ENCODE peak calls at places on chromosome 18, in eight cellular contexts. One of them, this sample, is unnamed. For H3K4me1, the result is how much of the 10 kb centered on the place peaks cover.

GRCh38 chr18:75089748-75090327 is 119.1 kb downstream of the PTGR3 start:
- DNase-seq in adrenal gland: no peak
- DNase-seq in effector memory CD4-positive, alpha-beta T cell: no peak
- DNase-seq in psoas muscle: no peak
- DNase-seq in right cardiac atrium: no peak
- DNase-seq in A549: no peak
- DNase-seq in RWPE2: no peak
- DNase-seq in hepatocyte: no peak
- DNase-seq in this sample: no peak

GRCh38 chr18:26133652-26134051 is at the start of gene PSMA8:
- DNase-seq in RWPE2: no peak
- DNase-seq in psoas muscle: peak
- DNase-seq in A549: no peak
- DNase-seq in hepatocyte: peak
- DNase-seq in effector memory CD4-positive, alpha-beta T cell: peak
- DNase-seq in right cardiac atrium: peak
- DNase-seq in adrenal gland: peak
- DNase-seq in this sample: no peak

GRCh38 chr18:25561923-25562322 is 210.0 kb upstream of the ZNF521 start:
- DNase-seq in effector memory CD4-positive, alpha-beta T cell: no peak
- DNase-seq in right cardiac atrium: no peak
- DNase-seq in RWPE2: no peak
- DNase-seq in psoas muscle: no peak
- DNase-seq in adrenal gland: no peak
- DNase-seq in A549: peak
- DNase-seq in hepatocyte: peak
- DNase-seq in this sample: no peak

GRCh38 chr18:63322908-63323634 is 3.5 kb upstream of the BCL2 start:
- DNase-seq in hepatocyte: peak
- DNase-seq in A549: peak
- DNase-seq in RWPE2: no peak
- DNase-seq in effector memory CD4-positive, alpha-beta T cell: peak
- DNase-seq in psoas muscle: no peak
- DNase-seq in adrenal gland: peak
- DNase-seq in right cardiac atrium: peak
- DNase-seq in this sample: no peak

GRCh38 chr18:10286580-10287150 is 167.8 kb upstream of the APCDD1 start:
- DNase-seq in psoas muscle: no peak
- DNase-seq in RWPE2: no peak
- DNase-seq in right cardiac atrium: no peak
- DNase-seq in adrenal gland: no peak
- DNase-seq in A549: no peak
- DNase-seq in hepatocyte: no peak
- DNase-seq in effector memory CD4-positive, alpha-beta T cell: no peak
- DNase-seq in this sample: no peak

GRCh38 chr18:44466997-44467396 is 213.7 kb upstream of the SETBP1 start:
- DNase-seq in hepatocyte: no peak
- DNase-seq in right cardiac atrium: no peak
- DNase-seq in RWPE2: no peak
- DNase-seq in effector memory CD4-positive, alpha-beta T cell: no peak
- DNase-seq in psoas muscle: no peak
- DNase-seq in adrenal gland: no peak
- DNase-seq in A549: no peak
- DNase-seq in this sample: no peak

GRCh38 chr18:12109836-12110235 is 16.2 kb downstream of the ANKRD62 start:
- DNase-seq in effector memory CD4-positive, alpha-beta T cell: no peak
- DNase-seq in A549: no peak
- DNase-seq in adrenal gland: no peak
- DNase-seq in psoas muscle: no peak
- DNase-seq in RWPE2: no peak
- DNase-seq in right cardiac atrium: no peak
- DNase-seq in hepatocyte: no peak
- DNase-seq in this sample: no peak

GRCh38 chr18:49561377-49562193 is at the start of gene LIPG:
- DNase-seq in A549: peak
- DNase-seq in hepatocyte: peak
- DNase-seq in right cardiac atrium: peak
- DNase-seq in psoas muscle: peak
- DNase-seq in adrenal gland: peak
- DNase-seq in effector memory CD4-positive, alpha-beta T cell: peak
- DNase-seq in RWPE2: peak
- DNase-seq in this sample: peak

GRCh38 chr18:51196811-51197660 is 445 bp downstream of the MEX3C start:
- DNase-seq in right cardiac atrium: peak
- DNase-seq in adrenal gland: peak
- DNase-seq in effector memory CD4-positive, alpha-beta T cell: no peak
- DNase-seq in hepatocyte: peak
- DNase-seq in RWPE2: no peak
- DNase-seq in A549: peak
- DNase-seq in psoas muscle: no peak
- DNase-seq in this sample: no peak

GRCh38 chr18:31509571-31509970 is 11.6 kb downstream of the DSG2 start:
- DNase-seq in effector memory CD4-positive, alpha-beta T cell: no peak
- DNase-seq in RWPE2: no peak
- DNase-seq in adrenal gland: no peak
- DNase-seq in A549: no peak
- DNase-seq in psoas muscle: no peak
- DNase-seq in hepatocyte: no peak
- DNase-seq in right cardiac atrium: no peak
- DNase-seq in this sample: no peak

GRCh38 chr18:48690494-48690893 is 151.7 kb downstream of the CTIF start:
- DNase-seq in effector memory CD4-positive, alpha-beta T cell: no peak
- DNase-seq in right cardiac atrium: no peak
- DNase-seq in RWPE2: no peak
- DNase-seq in A549: no peak
- DNase-seq in psoas muscle: no peak
- DNase-seq in hepatocyte: no peak
- DNase-seq in adrenal gland: no peak
- DNase-seq in this sample: no peak

GRCh38 chr18:10559566-10560456 is 34.0 kb downstream of the NAPG start:
- DNase-seq in right cardiac atrium: no peak
- DNase-seq in RWPE2: no peak
- DNase-seq in adrenal gland: no peak
- DNase-seq in A549: no peak
- DNase-seq in psoas muscle: peak
- DNase-seq in effector memory CD4-positive, alpha-beta T cell: no peak
- DNase-seq in hepatocyte: no peak
- DNase-seq in this sample: no peak

GRCh38 chr18:5841518-5841917 is 53.8 kb downstream of the TMEM200C start:
- DNase-seq in RWPE2: no peak
- DNase-seq in adrenal gland: no peak
- DNase-seq in right cardiac atrium: no peak
- DNase-seq in A549: no peak
- DNase-seq in hepatocyte: no peak
- DNase-seq in effector memory CD4-positive, alpha-beta T cell: no peak
- DNase-seq in psoas muscle: no peak
- DNase-seq in this sample: no peak

GRCh38 chr18:808502-808901 is 3.5 kb downstream of the YES1 start:
- DNase-seq in adrenal gland: no peak
- DNase-seq in psoas muscle: no peak
- DNase-seq in A549: no peak
- DNase-seq in effector memory CD4-positive, alpha-beta T cell: no peak
- DNase-seq in RWPE2: no peak
- DNase-seq in right cardiac atrium: no peak
- DNase-seq in hepatocyte: no peak
- DNase-seq in this sample: no peak
- H3K4me1 ChIP-seq in adrenal gland: under half
- H3K4me1 ChIP-seq in psoas muscle: under half
- H3K4me1 ChIP-seq in A549: under half
- H3K4me1 ChIP-seq in effector memory CD4-positive, alpha-beta T cell: under half
- H3K4me1 ChIP-seq in RWPE2: under half
- H3K4me1 ChIP-seq in right cardiac atrium: under half
- H3K4me1 ChIP-seq in hepatocyte: under half
- H3K4me1 ChIP-seq in this sample: half or more

DNA sequence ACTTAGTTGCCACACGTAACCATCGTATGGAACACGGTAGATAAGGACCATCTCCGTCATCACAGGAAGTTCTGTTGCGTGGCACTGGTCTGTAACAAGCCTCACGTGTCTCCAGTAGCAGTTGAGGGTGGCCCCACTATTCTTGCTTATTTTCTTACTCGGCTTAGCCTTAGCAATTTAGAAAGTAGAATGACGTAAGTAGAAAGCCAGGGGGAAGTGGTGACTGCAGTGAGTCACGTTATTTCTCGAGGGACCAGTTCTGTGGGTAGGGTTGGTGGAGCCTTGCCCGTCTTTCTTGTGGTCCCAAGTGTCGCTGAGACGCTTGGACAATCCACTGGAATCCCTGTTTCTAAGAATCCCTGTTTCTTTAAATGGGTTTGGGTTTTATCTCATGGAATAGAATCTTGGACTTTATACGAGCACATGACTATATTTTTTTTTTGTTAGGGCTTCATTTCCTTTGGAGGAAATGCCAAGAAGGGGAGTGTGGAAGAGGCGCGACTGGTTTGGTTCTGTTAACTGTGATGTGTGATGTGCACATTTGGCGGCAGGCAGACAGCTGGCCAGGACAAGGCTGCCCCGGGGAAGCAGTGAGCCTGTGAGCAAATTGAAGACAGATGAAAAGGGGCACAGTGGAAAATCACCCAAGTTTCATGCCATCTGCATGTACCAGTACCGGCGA is 96.2 kb downstream of the CABLES1 start:
- DNase-seq in hepatocyte: peak
- DNase-seq in A549: no peak
- DNase-seq in effector memory CD4-positive, alpha-beta T cell: peak
- DNase-seq in psoas muscle: peak
- DNase-seq in right cardiac atrium: peak
- DNase-seq in adrenal gland: peak
- DNase-seq in RWPE2: no peak
- DNase-seq in this sample: peak
- H3K4me1 ChIP-seq in hepatocyte: under half
- H3K4me1 ChIP-seq in A549: under half
- H3K4me1 ChIP-seq in effector memory CD4-positive, alpha-beta T cell: under half
- H3K4me1 ChIP-seq in psoas muscle: under half
- H3K4me1 ChIP-seq in right cardiac atrium: under half
- H3K4me1 ChIP-seq in adrenal gland: under half
- H3K4me1 ChIP-seq in RWPE2: under half
- H3K4me1 ChIP-seq in this sample: half or more

GRCh38 chr18:79526468-79527460 is 131.0 kb downstream of the NFATC1 start:
- DNase-seq in RWPE2: peak
- DNase-seq in hepatocyte: no peak
- DNase-seq in adrenal gland: no peak
- DNase-seq in effector memory CD4-positive, alpha-beta T cell: no peak
- DNase-seq in psoas muscle: no peak
- DNase-seq in right cardiac atrium: peak
- DNase-seq in A549: no peak
- DNase-seq in this sample: peak
- H3K4me1 ChIP-seq in RWPE2: under half
- H3K4me1 ChIP-seq in hepatocyte: under half
- H3K4me1 ChIP-seq in adrenal gland: under half
- H3K4me1 ChIP-seq in effector memory CD4-positive, alpha-beta T cell: under half
- H3K4me1 ChIP-seq in psoas muscle: under half
- H3K4me1 ChIP-seq in right cardiac atrium: under half
- H3K4me1 ChIP-seq in A549: under half
- H3K4me1 ChIP-seq in this sample: under half

GRCh38 chr18:3455938-3456685 is 6.1 kb downstream of the TGIF1 start:
- DNase-seq in psoas muscle: no peak
- DNase-seq in effector memory CD4-positive, alpha-beta T cell: no peak
- DNase-seq in right cardiac atrium: no peak
- DNase-seq in hepatocyte: peak
- DNase-seq in A549: peak
- DNase-seq in RWPE2: no peak
- DNase-seq in adrenal gland: no peak
- DNase-seq in this sample: no peak
- H3K4me1 ChIP-seq in psoas muscle: under half
- H3K4me1 ChIP-seq in effector memory CD4-positive, alpha-beta T cell: under half
- H3K4me1 ChIP-seq in right cardiac atrium: under half
- H3K4me1 ChIP-seq in hepatocyte: under half
- H3K4me1 ChIP-seq in A549: under half
- H3K4me1 ChIP-seq in RWPE2: half or more
- H3K4me1 ChIP-seq in adrenal gland: under half
- H3K4me1 ChIP-seq in this sample: half or more

GRCh38 chr18:46152436-46152807 is 48.2 kb downstream of the HAUS1 start:
- DNase-seq in right cardiac atrium: peak
- DNase-seq in RWPE2: peak
- DNase-seq in effector memory CD4-positive, alpha-beta T cell: no peak
- DNase-seq in psoas muscle: peak
- DNase-seq in A549: peak
- DNase-seq in adrenal gland: peak
- DNase-seq in hepatocyte: no peak
- DNase-seq in this sample: peak

GRCh38 chr18:46155652-46156051 is 51.5 kb downstream of the HAUS1 start:
- DNase-seq in RWPE2: no peak
- DNase-seq in right cardiac atrium: no peak
- DNase-seq in adrenal gland: no peak
- DNase-seq in hepatocyte: no peak
- DNase-seq in psoas muscle: no peak
- DNase-seq in effector memory CD4-positive, alpha-beta T cell: peak
- DNase-seq in A549: peak
- DNase-seq in this sample: no peak

GRCh38 chr18:46156838-46157237 is 52.7 kb downstream of the HAUS1 start:
- DNase-seq in hepatocyte: no peak
- DNase-seq in psoas muscle: no peak
- DNase-seq in A549: no peak
- DNase-seq in RWPE2: no peak
- DNase-seq in right cardiac atrium: no peak
- DNase-seq in adrenal gland: no peak
- DNase-seq in effector memory CD4-positive, alpha-beta T cell: no peak
- DNase-seq in this sample: no peak

GRCh38 chr18:46156124-46156745 is 52.0 kb downstream of the HAUS1 start:
- DNase-seq in hepatocyte: no peak
- DNase-seq in psoas muscle: no peak
- DNase-seq in A549: no peak
- DNase-seq in right cardiac atrium: no peak
- DNase-seq in adrenal gland: no peak
- DNase-seq in effector memory CD4-positive, alpha-beta T cell: no peak
- DNase-seq in RWPE2: no peak
- DNase-seq in this sample: no peak

GRCh38 chr18:46152808-46153617 is 48.8 kb downstream of the HAUS1 start:
- DNase-seq in right cardiac atrium: no peak
- DNase-seq in psoas muscle: peak
- DNase-seq in adrenal gland: no peak
- DNase-seq in RWPE2: peak
- DNase-seq in A549: peak
- DNase-seq in hepatocyte: no peak
- DNase-seq in effector memory CD4-positive, alpha-beta T cell: no peak
- DNase-seq in this sample: peak
- H3K4me1 ChIP-seq in right cardiac atrium: under half
- H3K4me1 ChIP-seq in psoas muscle: under half
- H3K4me1 ChIP-seq in adrenal gland: under half
- H3K4me1 ChIP-seq in RWPE2: under half
- H3K4me1 ChIP-seq in A549: half or more
- H3K4me1 ChIP-seq in hepatocyte: under half
- H3K4me1 ChIP-seq in effector memory CD4-positive, alpha-beta T cell: half or more
- H3K4me1 ChIP-seq in this sample: under half

This sample was measured in lower lobe of right lung.